ENCODE peak calls at places on chromosomes 7 and 10, in eight cellular contexts. J is AG09309; E is cardiac fibroblast; Y is transverse colon; M is thoracic aorta; K is CD8-positive, alpha-beta T cell; G is IMR-90; F is fibroblast of lung. V is an unnamed sample.

GRCh38 chr7:16187131-16187530 is 234.2 kb downstream of the CRPPA start:
- DNase-seq in J (no peak), K (no peak), F (no peak), Y (no peak), E (no peak), M (no peak), G (no peak), V (no peak)

GRCh38 chr10:46285966-46286620 is 704 bp upstream of the ANTXRL start:
- DNase-seq in J (no peak), K (no peak), F (no peak), Y (peak), G (no peak), E (no peak), M (no peak), V (no peak)

GRCh38 chr7:16484453-16485158 is 19.1 kb upstream of the SOSTDC1 start:
- DNase-seq in G (peak), M (no peak), K (no peak), F (peak), J (no peak), Y (no peak), E (peak), V (no peak)

GRCh38 chr10:20004087-20004523 is 187.9 kb downstream of the PLXDC2 start:
- DNase-seq in G (peak), K (no peak), M (peak), F (peak), J (no peak), E (peak), Y (peak), V (peak)

GRCh38 chr7:50560865-50561351 is 4.3 kb downstream of the DDC start:
- DNase-seq in K (no peak), G (no peak), Y (no peak), F (no peak), E (no peak), M (no peak), J (no peak), V (peak)

GRCh38 chr10:55426138-55426537 is 625.1 kb upstream of the PCDH15 start:
- DNase-seq in J (no peak), M (no peak), Y (no peak), K (no peak), F (no peak), E (no peak), G (no peak), V (no peak)

GRCh38 chr10:42551582-42552187 is 86.7 kb downstream of the ZNF33B start:
- DNase-seq in Y (no peak), E (peak), K (no peak), F (peak), M (no peak), G (no peak), J (no peak), V (no peak)

GRCh38 chr7:116021237-116021636 is 9.3 kb downstream of the TFEC start:
- DNase-seq in Y (no peak), J (no peak), M (no peak), E (no peak), G (no peak), K (no peak), F (no peak), V (no peak)

GRCh38 chr10:9510626-9511025 is 1456.1 kb downstream of the GATA3 start:
- DNase-seq in K (no peak), M (no peak), F (no peak), E (no peak), Y (no peak), G (no peak), J (no peak), V (no peak)

GRCh38 chr10:106576534-106576933 is 588.0 kb downstream of the SORCS1 start:
- DNase-seq in K (no peak), G (no peak), Y (no peak), M (no peak), F (no peak), J (no peak), E (no peak), V (no peak)

GRCh38 chr10:107409517-107409916 is 245.0 kb upstream of the SORCS1 start:
- DNase-seq in Y (peak), F (peak), J (no peak), K (no peak), E (peak), G (peak), M (no peak), V (no peak)

GRCh38 chr7:155948423-155948822 is 136.2 kb upstream of the SHH start:
- DNase-seq in J (no peak), F (no peak), G (no peak), Y (no peak), E (no peak), M (no peak), K (no peak), V (no peak)

GRCh38 chr7:13982940-13983677 is 6.4 kb downstream of the ETV1 start:
- DNase-seq in G (no peak), E (peak), M (no peak), K (no peak), J (no peak), F (peak), Y (no peak), V (no peak)

GRCh38 chr10:59126992-59127391 is 49.5 kb upstream of the PHYHIPL start:
- DNase-seq in J (no peak), M (no peak), F (no peak), E (no peak), G (no peak), K (no peak), Y (no peak), V (no peak)

GRCh38 chr7:117582219-117582704 is 102.4 kb downstream of the CFTR start:
- DNase-seq in J (peak), Y (no peak), K (no peak), E (peak), F (peak), M (no peak), G (peak), V (no peak)

GRCh38 chr7:20784311-20785210 is 2.1 kb downstream of the SP8 start:
- DNase-seq in E (no peak), M (no peak), F (no peak), K (no peak), Y (no peak), J (no peak), G (no peak), V (no peak)

GRCh38 chr7:30062587-30062986 is 34.4 kb downstream of the PLEKHA8 start:
- DNase-seq in J (peak), M (no peak), G (peak), F (peak), Y (no peak), E (peak), K (no peak), V (no peak)

GRCh38 chr10:70586348-70586930 is 16.1 kb downstream of the PRF1 start:
- DNase-seq in Y (no peak), G (no peak), J (no peak), F (no peak), M (no peak), K (no peak), E (no peak), V (no peak)

GRCh38 chr10:17643339-17643754 is 604 bp upstream of the STAM start:
- DNase-seq in F (no peak), M (peak), E (peak), K (no peak), Y (peak), J (peak), G (peak), V (no peak)

GRCh38 chr7:134729895-134730294 is 49.5 kb upstream of the CALD1 start:
- DNase-seq in F (no peak), M (no peak), K (no peak), E (no peak), Y (no peak), G (peak), J (no peak), V (no peak)

GRCh38 chr7:89623018-89623672 is 531.1 kb upstream of the STEAP1 start:
- DNase-seq in Y (no peak), F (peak), K (no peak), M (no peak), E (peak), G (peak), J (peak), V (peak)

GRCh38 chr10:89332092-89332633 is 4.4 kb downstream of the IFIT3 start:
- DNase-seq in K (no peak), E (peak), Y (no peak), M (no peak), F (peak), G (peak), J (no peak), V (peak)

GRCh38 chr10:24202181-24202570 is 6.8 kb upstream of the KIAA1217 start:
- DNase-seq in G (no peak), J (no peak), Y (peak), F (no peak), M (no peak), E (no peak), K (no peak), V (no peak)

GRCh38 chr7:31051598-31052503 is at the start of gene ADCYAP1R1:
- DNase-seq in F (no peak), E (no peak), M (no peak), Y (no peak), J (no peak), G (no peak), K (no peak), V (no peak)

GRCh38 chr10:71582019-71582418 is 137.6 kb downstream of the C10orf105 start:
- DNase-seq in Y (no peak), J (no peak), E (peak), G (peak), F (peak), M (no peak), K (no peak), V (no peak)

GRCh38 chr7:37425504-37425903 is 23.2 kb downstream of the ELMO1 start:
- DNase-seq in Y (no peak), E (no peak), J (no peak), F (no peak), M (no peak), G (no peak), K (no peak), V (no peak)

GRCh38 chr10:10782603-10783002 is 235.1 kb upstream of the CELF2 start:
- DNase-seq in E (peak), M (no peak), F (peak), K (no peak), J (no peak), G (peak), Y (no peak), V (no peak)

GRCh38 chr7:135386776-135387175 is 123.1 kb downstream of the CNOT4 start:
- DNase-seq in F (no peak), E (no peak), K (no peak), G (no peak), Y (no peak), J (no peak), M (no peak), V (no peak)

GRCh38 chr7:146366938-146367337 is 250.3 kb downstream of the CNTNAP2 start:
- DNase-seq in E (peak), K (no peak), J (no peak), Y (no peak), F (peak), M (no peak), G (no peak), V (no peak)

GRCh38 chr7:37097983-37098382 is 350.7 kb downstream of the ELMO1 start:
- DNase-seq in M (no peak), J (no peak), G (no peak), F (no peak), K (no peak), E (no peak), Y (no peak), V (no peak)

GRCh38 chr7:158469396-158470051 is 118.1 kb downstream of the PTPRN2 start:
- DNase-seq in J (no peak), M (no peak), Y (no peak), G (no peak), E (no peak), F (no peak), K (no peak), V (no peak)

GRCh38 chr7:56083150-56083785 is 9.5 kb downstream of the PHKG1 start:
- DNase-seq in K (no peak), E (no peak), F (peak), M (no peak), G (no peak), Y (no peak), J (no peak), V (peak)

GRCh38 chr7:134315679-134316538 is 821 bp downstream of the SLC35B4 start:
- DNase-seq in G (peak), J (no peak), F (peak), M (no peak), E (peak), K (peak), Y (no peak), V (no peak)

GRCh38 chr7:1364906-1365570 is 94.2 kb downstream of the MICALL2 start:
- DNase-seq in F (no peak), J (no peak), G (no peak), Y (no peak), E (no peak), M (no peak), K (no peak), V (no peak)

GRCh38 chr10:124997246-124997790 is 55.4 kb downstream of the ZRANB1 start:
- DNase-seq in Y (peak), M (no peak), J (no peak), E (no peak), F (no peak), G (no peak), K (no peak), V (no peak)

GRCh38 chr10:123134058-123134914 is 1.5 kb upstream of the HMX3 start:
- DNase-seq in M (no peak), K (no peak), E (peak), J (no peak), Y (no peak), G (no peak), F (no peak), V (no peak)

GRCh38 chr10:80536361-80536835 is 1.3 kb upstream of the SH2D4B start:
- DNase-seq in J (no peak), G (no peak), Y (no peak), E (no peak), F (no peak), M (no peak), K (no peak), V (no peak)
- H3K4me3 ChIP-seq in J (peak), G (no peak), Y (peak), E (no peak), F (no peak), M (peak), K (peak), V (no peak)

GRCh38 chr10:48614481-48615383 is 9.9 kb upstream of the ARHGAP22 start:
- DNase-seq in G (peak), K (no peak), M (no peak), E (peak), J (peak), Y (no peak), F (peak), V (no peak)
- TF ChIP-seq CTCF in G (peak), K (no peak), M (no peak), E (peak), J (no peak), Y (no peak), F (no peak), V (no peak)

DNA sequence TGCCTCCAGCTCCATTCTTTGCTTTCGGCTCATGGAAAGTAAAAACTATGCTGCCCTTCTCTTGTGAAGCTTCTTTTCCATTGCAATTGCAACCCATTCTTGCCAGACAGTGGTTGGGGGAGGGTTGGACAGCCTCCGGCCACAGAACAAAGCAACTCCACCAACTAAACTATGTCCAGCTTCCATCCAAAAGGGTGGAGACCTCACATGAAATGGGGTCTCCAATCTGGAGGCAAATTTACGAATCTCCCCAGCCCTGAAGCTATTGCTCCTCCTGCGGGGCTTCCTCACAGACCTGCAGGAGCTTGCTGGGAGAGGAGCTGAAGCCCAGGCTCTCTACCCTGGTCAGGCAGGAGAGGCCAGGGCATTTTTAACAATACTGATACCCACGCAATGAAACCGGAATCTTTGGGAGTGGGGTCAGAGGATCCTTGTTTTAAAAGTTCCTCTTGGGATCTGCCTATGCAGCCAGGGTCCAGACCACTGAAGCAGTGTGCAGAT is 576 bp downstream of the GPNMB start:
- DNase-seq in F (no peak), M (no peak), E (peak), G (no peak), Y (no peak), K (no peak), J (no peak), V (no peak)
- H3K4me3 ChIP-seq in F (peak), M (peak), E (peak), G (no peak), Y (peak), K (no peak), J (peak), V (peak)

DNA sequence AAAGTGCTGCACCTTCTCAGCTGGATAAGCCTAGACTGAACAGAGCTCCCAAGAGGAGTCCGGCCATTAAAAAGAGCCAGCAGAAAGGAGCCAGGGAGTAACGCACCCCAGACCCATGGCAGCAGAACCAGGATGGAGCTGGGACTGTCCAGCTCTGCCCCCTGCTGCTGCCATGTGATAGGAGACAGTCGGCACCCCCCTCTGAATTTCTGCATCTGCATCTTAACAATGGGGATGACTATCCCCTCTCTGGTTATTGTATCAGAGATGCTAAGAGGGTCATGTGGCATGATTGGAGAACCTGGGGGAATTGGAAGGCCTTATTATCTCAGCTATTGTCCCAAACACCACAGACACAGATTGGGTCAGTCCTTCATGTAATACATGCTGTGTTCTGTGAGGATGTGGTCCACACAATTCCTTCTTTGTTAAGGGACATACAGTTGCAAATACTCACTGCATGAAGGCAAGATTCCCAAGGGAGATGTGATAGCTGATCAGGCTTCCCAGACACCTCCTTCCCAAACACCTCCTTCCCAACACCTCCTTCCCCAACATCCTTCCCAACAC is 29.3 kb downstream of the PLEKHS1 start:
- DNase-seq in K (no peak), E (no peak), G (no peak), J (no peak), F (no peak), Y (no peak), M (no peak), V (no peak)
- TF ChIP-seq CTCF in K (no peak), E (no peak), G (no peak), J (no peak), F (no peak), Y (peak), M (no peak), V (no peak)